ENCODE peak calls at places on chromosome 17, in five cellular contexts. G, S, E, F and B are unnamed samples.

GRCh38 chr17:69539781-69540319 is 125.4 kb downstream of the MAP2K6 start:
- DNase-seq in G (peak), E (no peak), S (peak), F (peak), B (peak)

GRCh38 chr17:39804839-39805238 is 59.3 kb downstream of the IKZF3 start:
- DNase-seq in S (no peak), G (no peak), E (no peak), F (no peak), B (no peak)

GRCh38 chr17:11486726-11487310 is 111.5 kb upstream of the DNAH9 start:
- DNase-seq in E (no peak), S (no peak), G (no peak), F (no peak), B (no peak)

GRCh38 chr17:70040336-70040735 is 34.7 kb upstream of the KCNJ16 start:
- DNase-seq in G (peak), S (peak), E (no peak), F (no peak), B (peak)

GRCh38 chr17:4304417-4305027 is 40.7 kb upstream of the ANKFY1 start:
- DNase-seq in F (peak), E (peak), S (peak), G (peak), B (peak)

GRCh38 chr17:31604936-31605335 is 213.5 kb downstream of the RAB11FIP4 start:
- DNase-seq in S (no peak), E (no peak), G (no peak), F (no peak), B (no peak)

GRCh38 chr17:2691965-2692780 is 19.4 kb downstream of the CLUH start:
- DNase-seq in F (no peak), S (no peak), G (no peak), E (no peak), B (no peak)

GRCh38 chr17:83200231-83200699 is 120.9 kb downstream of the METRNL start:
- DNase-seq in S (peak), G (peak), F (no peak), E (no peak), B (no peak)

GRCh38 chr17:78771758-78772382 is 10.2 kb downstream of the CYTH1 start:
- DNase-seq in E (no peak), G (no peak), S (no peak), F (no peak), B (no peak)

GRCh38 chr17:17554266-17554665 is 37.2 kb downstream of the PEMT start:
- DNase-seq in S (no peak), F (no peak), G (no peak), E (no peak), B (no peak)

GRCh38 chr17:170130-170654 is 11.3 kb downstream of the DOC2B start:
- DNase-seq in G (no peak), S (no peak), E (no peak), F (no peak), B (no peak)

GRCh38 chr17:82296511-82297279 is 20.7 kb downstream of the CD7 start:
- DNase-seq in G (no peak), E (peak), S (peak), F (no peak), B (no peak)

GRCh38 chr17:3400008-3400407 is 1.8 kb upstream of the OR1E1 start:
- DNase-seq in G (no peak), S (no peak), F (no peak), E (no peak), B (peak)

GRCh38 chr17:27218719-27219488 is 75.0 kb upstream of the WSB1 start:
- DNase-seq in E (no peak), G (no peak), F (no peak), S (no peak), B (no peak)

GRCh38 chr17:35006961-35007360 is 26.6 kb downstream of the LIG3 start:
- DNase-seq in F (no peak), E (no peak), G (no peak), S (no peak), B (no peak)

GRCh38 chr17:26818736-26819135 is 475.2 kb upstream of the WSB1 start:
- DNase-seq in G (peak), E (no peak), F (peak), S (peak), B (peak)

GRCh38 chr17:74427048-74427762 is 4.7 kb upstream of the GPRC5C start:
- DNase-seq in F (no peak), G (no peak), E (no peak), S (no peak), B (no peak)

GRCh38 chr17:81397314-81398169 is 2.3 kb downstream of the BAHCC1 start:
- DNase-seq in E (no peak), F (peak), G (peak), S (peak), B (peak)

GRCh38 chr17:20174588-20175265 is 165.6 kb downstream of the SPECC1 start:
- DNase-seq in E (no peak), S (peak), F (peak), G (peak), B (peak)

GRCh38 chr17:7074931-7075330 is 5.1 kb downstream of the CLEC10A start:
- DNase-seq in E (no peak), F (no peak), G (no peak), S (no peak), B (no peak)

GRCh38 chr17:7887038-7887481 is 1.5 kb upstream of the CHD3 start:
- DNase-seq in G (no peak), F (no peak), S (no peak), E (no peak), B (no peak)

GRCh38 chr17:78607061-78607460 is 29.9 kb upstream of the DNAH17 start:
- DNase-seq in E (no peak), S (no peak), F (no peak), G (no peak), B (no peak)

GRCh38 chr17:82734987-82735866 is at the start of gene FN3K:
- DNase-seq in E (no peak), F (peak), S (peak), G (peak), B (peak)

GRCh38 chr17:77501101-77501566 is 360.4 kb downstream of the SEC14L1 start:
- DNase-seq in G (no peak), F (peak), S (peak), E (peak), B (peak)

GRCh38 chr17:31583795-31584340 is 192.4 kb downstream of the RAB11FIP4 start:
- DNase-seq in S (peak), F (no peak), G (no peak), E (no peak), B (no peak)

GRCh38 chr17:13384626-13385025 is 217.1 kb downstream of the HS3ST3A1 start:
- DNase-seq in G (no peak), F (no peak), S (no peak), E (no peak), B (no peak)

GRCh38 chr17:3527896-3528603 is 29.6 kb downstream of the TRPV3 start:
- DNase-seq in E (no peak), S (no peak), F (peak), G (no peak), B (peak)

GRCh38 chr17:38654411-38655398 is 20.1 kb downstream of the EPOP start:
- DNase-seq in S (no peak), G (no peak), F (no peak), E (no peak), B (no peak)
- H3K4me3 ChIP-seq in S (no peak), G (no peak), F (no peak), E (peak), B (no peak)

DNA sequence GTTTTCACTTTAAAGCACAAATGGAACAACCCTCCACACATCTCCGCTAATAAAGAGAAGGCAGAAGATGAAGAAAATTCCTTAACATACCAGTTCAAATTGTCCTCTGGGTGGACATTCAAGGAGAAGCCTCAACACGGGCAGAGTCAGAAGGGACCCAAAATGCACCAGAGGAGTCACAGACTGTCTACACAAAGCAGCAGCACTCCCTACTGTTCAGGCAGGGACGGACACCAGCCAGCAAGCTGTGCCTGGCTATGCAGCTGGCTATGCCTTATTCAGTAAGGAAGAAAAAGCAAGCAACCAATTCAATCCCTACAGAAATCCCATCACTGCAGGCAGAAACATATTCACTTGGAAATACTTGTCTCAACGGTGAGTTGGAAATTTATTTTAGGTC is 8.1 kb downstream of the DNAJC7 start:
- DNase-seq in G (no peak), S (no peak), E (peak), F (no peak), B (no peak)
- TF ChIP-seq CTCF in G (peak), S (peak), E (peak), F (peak), B (peak)

GRCh38 chr17:48037036-48037881 is at the start of gene COPZ2:
- DNase-seq in S (peak), E (no peak), F (peak), G (peak), B (peak)

GRCh38 chr17:48037924-48038323 is 327 bp upstream of the COPZ2 start:
- DNase-seq in F (no peak), S (no peak), G (no peak), E (no peak), B (no peak)

GRCh38 chr17:48031966-48032365 is 5.6 kb downstream of the COPZ2 start:
- DNase-seq in F (no peak), S (no peak), E (no peak), G (no peak), B (no peak)

GRCh38 chr17:48038687-48039086 is 1.1 kb upstream of the COPZ2 start:
- DNase-seq in E (no peak), F (no peak), S (no peak), G (no peak), B (no peak)

GRCh38 chr17:48036693-48037035 is 933 bp downstream of the COPZ2 start:
- DNase-seq in G (no peak), S (no peak), E (no peak), F (no peak), B (no peak)
- H3K4me3 ChIP-seq in G (peak), S (peak), E (no peak), F (peak), B (peak)

GRCh38 chr17:43431741-43432523 is 33.1 kb downstream of the ARL4D start:
- DNase-seq in S (peak), E (no peak), G (peak), F (peak), B (peak)

GRCh38 chr17:43430936-43431649 is 32.3 kb downstream of the ARL4D start:
- DNase-seq in E (no peak), F (no peak), S (no peak), G (no peak), B (no peak)

GRCh38 chr17:43427362-43428043 is 28.7 kb downstream of the ARL4D start:
- DNase-seq in G (no peak), E (no peak), F (no peak), S (no peak), B (no peak)

GRCh38 chr17:43423777-43424455 is 25.1 kb downstream of the ARL4D start:
- DNase-seq in F (no peak), E (no peak), G (no peak), S (no peak), B (no peak)

GRCh38 chr17:43428524-43428923 is 29.7 kb downstream of the ARL4D start:
- DNase-seq in S (no peak), E (no peak), F (no peak), G (no peak), B (no peak)
- TF ChIP-seq CTCF in S (peak), E (peak), F (peak), G (peak), B (peak)